ENCODE peak calls at places on chromosomes 3 and 15, in four cellular contexts. One of them, this sample, is unnamed.

GRCh38 chr15:90814193-90814811 is 54.1 kb upstream of the FURIN start:
- DNase-seq in CD8-positive, alpha-beta memory T cell: no peak
- DNase-seq in activated CD8-positive, alpha-beta memory T cell treated with anti-CD3 and anti-CD28 coated beads, Interleukin-2, amount 50 U/mL, for 48 hours: no peak
- DNase-seq in stimulated activated CD8-positive, alpha-beta memory T cell treated with anti-CD3 and anti-CD28 coated beads, Interleukin-7, amount 100 ng/mL, for 24 hours: no peak
- DNase-seq in this sample: no peak

GRCh38 chr3:171615742-171616141 is 155.5 kb upstream of the TNIK start:
- DNase-seq in activated CD8-positive, alpha-beta memory T cell treated with anti-CD3 and anti-CD28 coated beads, Interleukin-2, amount 50 U/mL, for 48 hours: no peak
- DNase-seq in CD8-positive, alpha-beta memory T cell: no peak
- DNase-seq in stimulated activated CD8-positive, alpha-beta memory T cell treated with anti-CD3 and anti-CD28 coated beads, Interleukin-7, amount 100 ng/mL, for 24 hours: no peak
- DNase-seq in this sample: no peak

GRCh38 chr3:56547486-56547885 is 9.5 kb upstream of the CCDC66 start:
- DNase-seq in activated CD8-positive, alpha-beta memory T cell treated with anti-CD3 and anti-CD28 coated beads, Interleukin-2, amount 50 U/mL, for 48 hours: no peak
- DNase-seq in stimulated activated CD8-positive, alpha-beta memory T cell treated with anti-CD3 and anti-CD28 coated beads, Interleukin-7, amount 100 ng/mL, for 24 hours: no peak
- DNase-seq in CD8-positive, alpha-beta memory T cell: no peak
- DNase-seq in this sample: no peak

GRCh38 chr15:99755692-99756409 is 22.6 kb upstream of the LYSMD4 start:
- DNase-seq in CD8-positive, alpha-beta memory T cell: no peak
- DNase-seq in stimulated activated CD8-positive, alpha-beta memory T cell treated with anti-CD3 and anti-CD28 coated beads, Interleukin-7, amount 100 ng/mL, for 24 hours: no peak
- DNase-seq in activated CD8-positive, alpha-beta memory T cell treated with anti-CD3 and anti-CD28 coated beads, Interleukin-2, amount 50 U/mL, for 48 hours: no peak
- DNase-seq in this sample: peak; percentile 52

GRCh38 chr15:97875513-97876285 is 84.8 kb upstream of the ARRDC4 start:
- DNase-seq in stimulated activated CD8-positive, alpha-beta memory T cell treated with anti-CD3 and anti-CD28 coated beads, Interleukin-7, amount 100 ng/mL, for 24 hours: no peak
- DNase-seq in activated CD8-positive, alpha-beta memory T cell treated with anti-CD3 and anti-CD28 coated beads, Interleukin-2, amount 50 U/mL, for 48 hours: no peak
- DNase-seq in CD8-positive, alpha-beta memory T cell: no peak
- DNase-seq in this sample: no peak

GRCh38 chr3:119524931-119525662 is 26.8 kb downstream of the TIMMDC1 start:
- DNase-seq in activated CD8-positive, alpha-beta memory T cell treated with anti-CD3 and anti-CD28 coated beads, Interleukin-2, amount 50 U/mL, for 48 hours: no peak
- DNase-seq in stimulated activated CD8-positive, alpha-beta memory T cell treated with anti-CD3 and anti-CD28 coated beads, Interleukin-7, amount 100 ng/mL, for 24 hours: no peak
- DNase-seq in CD8-positive, alpha-beta memory T cell: no peak
- DNase-seq in this sample: no peak

GRCh38 chr15:65275104-65275727 is 11.5 kb downstream of the PARP16 start:
- DNase-seq in activated CD8-positive, alpha-beta memory T cell treated with anti-CD3 and anti-CD28 coated beads, Interleukin-2, amount 50 U/mL, for 48 hours: no peak
- DNase-seq in CD8-positive, alpha-beta memory T cell: no peak
- DNase-seq in stimulated activated CD8-positive, alpha-beta memory T cell treated with anti-CD3 and anti-CD28 coated beads, Interleukin-7, amount 100 ng/mL, for 24 hours: no peak
- DNase-seq in this sample: no peak

GRCh38 chr3:109559389-109559788 is 222.0 kb upstream of the DPPA4 start:
- DNase-seq in stimulated activated CD8-positive, alpha-beta memory T cell treated with anti-CD3 and anti-CD28 coated beads, Interleukin-7, amount 100 ng/mL, for 24 hours: no peak
- DNase-seq in activated CD8-positive, alpha-beta memory T cell treated with anti-CD3 and anti-CD28 coated beads, Interleukin-2, amount 50 U/mL, for 48 hours: no peak
- DNase-seq in CD8-positive, alpha-beta memory T cell: no peak
- DNase-seq in this sample: no peak

GRCh38 chr3:11305509-11305908 is 33.3 kb downstream of the ATG7 start:
- DNase-seq in CD8-positive, alpha-beta memory T cell: no peak
- DNase-seq in stimulated activated CD8-positive, alpha-beta memory T cell treated with anti-CD3 and anti-CD28 coated beads, Interleukin-7, amount 100 ng/mL, for 24 hours: no peak
- DNase-seq in activated CD8-positive, alpha-beta memory T cell treated with anti-CD3 and anti-CD28 coated beads, Interleukin-2, amount 50 U/mL, for 48 hours: no peak
- DNase-seq in this sample: no peak

GRCh38 chr3:103057477-103057876 is 622.7 kb downstream of the ZPLD1 start:
- DNase-seq in activated CD8-positive, alpha-beta memory T cell treated with anti-CD3 and anti-CD28 coated beads, Interleukin-2, amount 50 U/mL, for 48 hours: no peak
- DNase-seq in CD8-positive, alpha-beta memory T cell: no peak
- DNase-seq in stimulated activated CD8-positive, alpha-beta memory T cell treated with anti-CD3 and anti-CD28 coated beads, Interleukin-7, amount 100 ng/mL, for 24 hours: no peak
- DNase-seq in this sample: no peak

GRCh38 chr3:26638113-26638512 is 15.5 kb downstream of the LRRC3B start:
- DNase-seq in activated CD8-positive, alpha-beta memory T cell treated with anti-CD3 and anti-CD28 coated beads, Interleukin-2, amount 50 U/mL, for 48 hours: no peak
- DNase-seq in CD8-positive, alpha-beta memory T cell: no peak
- DNase-seq in stimulated activated CD8-positive, alpha-beta memory T cell treated with anti-CD3 and anti-CD28 coated beads, Interleukin-7, amount 100 ng/mL, for 24 hours: no peak
- DNase-seq in this sample: no peak

GRCh38 chr3:150762662-150763121 is 277 bp downstream of the SIAH2 start:
- DNase-seq in CD8-positive, alpha-beta memory T cell: no peak
- DNase-seq in activated CD8-positive, alpha-beta memory T cell treated with anti-CD3 and anti-CD28 coated beads, Interleukin-2, amount 50 U/mL, for 48 hours: no peak
- DNase-seq in stimulated activated CD8-positive, alpha-beta memory T cell treated with anti-CD3 and anti-CD28 coated beads, Interleukin-7, amount 100 ng/mL, for 24 hours: no peak
- DNase-seq in this sample: no peak

GRCh38 chr3:33883538-33884203 is 85.2 kb downstream of the PDCD6IP start:
- DNase-seq in activated CD8-positive, alpha-beta memory T cell treated with anti-CD3 and anti-CD28 coated beads, Interleukin-2, amount 50 U/mL, for 48 hours: no peak
- DNase-seq in CD8-positive, alpha-beta memory T cell: no peak
- DNase-seq in stimulated activated CD8-positive, alpha-beta memory T cell treated with anti-CD3 and anti-CD28 coated beads, Interleukin-7, amount 100 ng/mL, for 24 hours: no peak
- DNase-seq in this sample: peak; percentile 34

GRCh38 chr3:61562042-61562809 is 855 bp downstream of the PTPRG start:
- DNase-seq in CD8-positive, alpha-beta memory T cell: no peak
- DNase-seq in activated CD8-positive, alpha-beta memory T cell treated with anti-CD3 and anti-CD28 coated beads, Interleukin-2, amount 50 U/mL, for 48 hours: peak; percentile 50
- DNase-seq in stimulated activated CD8-positive, alpha-beta memory T cell treated with anti-CD3 and anti-CD28 coated beads, Interleukin-7, amount 100 ng/mL, for 24 hours: no peak
- DNase-seq in this sample: no peak

GRCh38 chr15:88331291-88331690 is 74.8 kb upstream of the NTRK3 start:
- DNase-seq in activated CD8-positive, alpha-beta memory T cell treated with anti-CD3 and anti-CD28 coated beads, Interleukin-2, amount 50 U/mL, for 48 hours: peak; percentile 88
- DNase-seq in CD8-positive, alpha-beta memory T cell: peak; percentile 15
- DNase-seq in stimulated activated CD8-positive, alpha-beta memory T cell treated with anti-CD3 and anti-CD28 coated beads, Interleukin-7, amount 100 ng/mL, for 24 hours: peak; percentile 16
- DNase-seq in this sample: no peak

GRCh38 chr3:64798316-64798715 is 110.5 kb upstream of the ADAMTS9 start:
- DNase-seq in activated CD8-positive, alpha-beta memory T cell treated with anti-CD3 and anti-CD28 coated beads, Interleukin-2, amount 50 U/mL, for 48 hours: no peak
- DNase-seq in stimulated activated CD8-positive, alpha-beta memory T cell treated with anti-CD3 and anti-CD28 coated beads, Interleukin-7, amount 100 ng/mL, for 24 hours: no peak
- DNase-seq in CD8-positive, alpha-beta memory T cell: no peak
- DNase-seq in this sample: no peak

GRCh38 chr15:67685008-67685599 is 140.2 kb upstream of the SKOR1 start:
- DNase-seq in activated CD8-positive, alpha-beta memory T cell treated with anti-CD3 and anti-CD28 coated beads, Interleukin-2, amount 50 U/mL, for 48 hours: no peak
- DNase-seq in CD8-positive, alpha-beta memory T cell: no peak
- DNase-seq in stimulated activated CD8-positive, alpha-beta memory T cell treated with anti-CD3 and anti-CD28 coated beads, Interleukin-7, amount 100 ng/mL, for 24 hours: no peak
- DNase-seq in this sample: no peak

GRCh38 chr15:26200427-26200826 is 337.3 kb upstream of the ATP10A start:
- DNase-seq in activated CD8-positive, alpha-beta memory T cell treated with anti-CD3 and anti-CD28 coated beads, Interleukin-2, amount 50 U/mL, for 48 hours: no peak
- DNase-seq in stimulated activated CD8-positive, alpha-beta memory T cell treated with anti-CD3 and anti-CD28 coated beads, Interleukin-7, amount 100 ng/mL, for 24 hours: no peak
- DNase-seq in CD8-positive, alpha-beta memory T cell: no peak
- DNase-seq in this sample: no peak

GRCh38 chr3:57877116-57877515 is 121.0 kb downstream of the SLMAP start:
- DNase-seq in activated CD8-positive, alpha-beta memory T cell treated with anti-CD3 and anti-CD28 coated beads, Interleukin-2, amount 50 U/mL, for 48 hours: no peak
- DNase-seq in CD8-positive, alpha-beta memory T cell: no peak
- DNase-seq in stimulated activated CD8-positive, alpha-beta memory T cell treated with anti-CD3 and anti-CD28 coated beads, Interleukin-7, amount 100 ng/mL, for 24 hours: no peak
- DNase-seq in this sample: no peak

This sample was measured in central memory CD4-positive, alpha-beta T cell.